ENCODE peak calls at places on chromosomes 6 and 20, in ten cellular contexts. T is epithelial cell of esophagus, Z is cardiac muscle cell, B is GM13976, U is OCI-LY7, C is psoas muscle, N is transverse colon, S is dorsolateral prefrontal cortex, P is endothelial cell of umbilical vein, X is stomach. L is an unnamed sample.

GRCh38 chr6:46098678-46099077 is 31.1 kb upstream of the ENPP4 start:
- DNase-seq in S (peak), T (no peak), B (no peak), U (no peak), X (peak), P (peak), Z (peak), C (peak), N (peak), L (no peak)

GRCh38 chr20:19992996-19993908 is 23.9 kb upstream of the NAA20 start:
- DNase-seq in X (no peak), N (no peak), S (no peak), Z (peak), T (peak), U (no peak), B (no peak), C (no peak), P (peak), L (no peak)

GRCh38 chr6:28980797-28981390 is 24.2 kb downstream of the ZNF311 start:
- DNase-seq in U (peak), S (peak), Z (peak), N (peak), P (peak), C (peak), X (no peak), T (peak), B (peak), L (peak)

GRCh38 chr6:18209539-18210197 is 54.4 kb downstream of the KDM1B start:
- DNase-seq in X (no peak), S (no peak), N (no peak), Z (no peak), P (no peak), C (no peak), T (no peak), U (no peak), B (no peak), L (no peak)

GRCh38 chr6:35622283-35622682 is 66.4 kb downstream of the FKBP5 start:
- DNase-seq in C (no peak), P (no peak), U (no peak), X (no peak), T (no peak), S (no peak), B (no peak), N (no peak), Z (no peak), L (no peak)

GRCh38 chr6:19692506-19693298 is 144.5 kb upstream of the ID4 start:
- DNase-seq in Z (no peak), N (no peak), T (no peak), S (no peak), P (no peak), U (no peak), B (no peak), X (no peak), C (no peak), L (no peak)

GRCh38 chr6:152124432-152125074 is 317.1 kb downstream of the ESR1 start:
- DNase-seq in T (peak), S (no peak), C (no peak), U (peak), B (peak), X (no peak), P (peak), N (no peak), Z (peak), L (peak)

GRCh38 chr20:1802385-1803215 is 92.6 kb upstream of the SIRPA start:
- DNase-seq in P (peak), N (peak), Z (peak), B (peak), T (peak), X (no peak), C (peak), U (peak), S (peak), L (peak)

GRCh38 chr6:134288538-134289203 is 29.2 kb downstream of the SGK1 start:
- DNase-seq in S (no peak), C (no peak), P (peak), B (peak), T (peak), Z (peak), X (no peak), U (no peak), N (no peak), L (peak)

GRCh38 chr6:55176958-55177357 is 2.6 kb downstream of the HCRTR2 start:
- DNase-seq in X (no peak), Z (peak), P (no peak), N (no peak), S (no peak), C (no peak), T (peak), B (no peak), U (no peak), L (no peak)

GRCh38 chr6:4299476-4299875 is 164.1 kb upstream of the ECI2 start:
- DNase-seq in X (no peak), N (no peak), Z (no peak), P (peak), C (no peak), U (no peak), T (peak), B (no peak), S (no peak), L (no peak)

GRCh38 chr20:23318347-23318746 is 32.2 kb upstream of the NXT1 start:
- DNase-seq in P (no peak), N (no peak), U (no peak), B (no peak), X (no peak), T (no peak), Z (no peak), S (no peak), C (no peak), L (no peak)

GRCh38 chr6:137013738-137014602 is 30.8 kb downstream of the IL20RA start:
- DNase-seq in U (peak), C (no peak), P (peak), S (no peak), B (no peak), T (peak), N (no peak), X (no peak), Z (peak), L (no peak)

GRCh38 chr6:168563656-168564055 is 122.7 kb downstream of the SMOC2 start:
- DNase-seq in U (no peak), T (no peak), C (no peak), S (no peak), N (no peak), X (no peak), B (no peak), Z (no peak), P (no peak), L (no peak)

GRCh38 chr6:119334535-119335264 is 14.9 kb downstream of the MAN1A1 start:
- DNase-seq in B (no peak), T (no peak), P (peak), S (no peak), Z (peak), U (no peak), C (no peak), X (no peak), N (no peak), L (no peak)

GRCh38 chr6:119333063-119333609 is 16.4 kb downstream of the MAN1A1 start:
- DNase-seq in C (no peak), S (no peak), X (no peak), U (no peak), Z (no peak), T (no peak), N (no peak), B (no peak), P (no peak), L (no peak)

GRCh38 chr6:119331676-119332286 is 17.8 kb downstream of the MAN1A1 start:
- DNase-seq in N (no peak), P (no peak), C (no peak), S (no peak), X (no peak), U (no peak), Z (no peak), B (no peak), T (no peak), L (no peak)

GRCh38 chr6:119330520-119330919 is 19.0 kb downstream of the MAN1A1 start:
- DNase-seq in Z (no peak), B (no peak), P (no peak), S (no peak), C (no peak), N (no peak), U (peak), T (no peak), X (no peak), L (no peak)

GRCh38 chr6:119333707-119334295 is 15.8 kb downstream of the MAN1A1 start:
- DNase-seq in C (no peak), Z (no peak), N (no peak), B (peak), U (peak), T (peak), X (no peak), P (no peak), S (no peak), L (no peak)
- TF ChIP-seq CTCF in C (no peak), Z (peak), N (peak), B (peak), U (peak), T (peak), X (no peak), P (peak), S (peak), L (no peak)

DNA sequence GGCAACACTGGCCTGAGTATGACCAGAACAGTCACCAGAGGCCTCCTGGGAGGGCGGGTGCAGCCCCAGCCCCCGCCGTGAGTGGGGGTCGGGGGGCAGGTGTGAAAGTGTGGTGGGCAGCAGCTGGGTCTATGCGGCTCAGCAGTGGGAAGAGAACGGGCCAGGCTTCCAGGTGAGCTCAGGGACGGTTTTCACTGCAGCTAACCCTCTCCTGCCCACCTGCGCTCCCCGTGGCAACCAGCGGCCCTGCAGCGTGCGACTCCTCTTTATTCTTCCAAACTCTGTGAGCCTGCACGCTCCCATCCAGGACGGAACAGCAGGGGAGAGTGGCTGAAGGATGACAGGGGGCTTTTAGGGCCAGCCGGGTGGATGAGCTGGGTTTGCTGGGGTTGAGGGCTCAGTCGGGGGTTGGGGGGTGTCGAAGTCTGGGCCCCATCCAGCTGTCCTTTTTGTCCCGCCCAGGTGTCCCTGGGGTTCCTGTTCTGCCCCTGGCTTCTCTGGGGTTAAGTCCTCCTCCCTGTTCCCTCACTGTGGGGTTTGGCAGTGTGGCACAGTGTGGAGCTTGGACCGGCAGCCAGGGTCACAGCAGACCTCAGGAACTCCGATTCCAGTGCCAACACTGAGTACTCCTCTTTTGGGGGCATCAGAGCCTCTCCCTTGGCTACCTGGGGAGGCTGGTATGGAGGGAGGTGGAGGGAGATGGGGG is 859 bp upstream of the BIRC7 start:
- DNase-seq in N (peak), T (peak), S (no peak), U (peak), X (peak), Z (peak), P (no peak), C (no peak), B (peak), L (peak)
- TF ChIP-seq CTCF in N (peak), T (peak), S (no peak), U (peak), X (no peak), Z (peak), P (peak), C (no peak), B (peak), L (peak)

GRCh38 chr6:131063028-131063763 is at the start of gene EPB41L2:
- DNase-seq in N (peak), Z (peak), B (peak), P (peak), C (peak), T (peak), S (peak), X (peak), U (peak), L (peak)
- TF ChIP-seq CTCF in N (peak), Z (no peak), B (no peak), P (peak), C (peak), T (peak), S (no peak), X (no peak), U (peak), L (no peak)

GRCh38 chr6:166443166-166443565 is 60.4 kb upstream of the MPC1 start:
- DNase-seq in U (no peak), T (no peak), C (no peak), P (no peak), X (peak), S (no peak), N (no peak), Z (no peak), B (no peak), L (no peak)

GRCh38 chr6:166440106-166440505 is 57.4 kb upstream of the MPC1 start:
- DNase-seq in N (no peak), P (no peak), C (no peak), Z (no peak), U (no peak), B (no peak), X (no peak), S (no peak), T (no peak), L (no peak)

GRCh38 chr6:166442131-166442530 is 59.4 kb upstream of the MPC1 start:
- DNase-seq in C (no peak), P (no peak), B (no peak), N (no peak), T (no peak), U (no peak), Z (no peak), X (peak), S (no peak), L (no peak)

GRCh38 chr6:166440729-166441128 is 58.0 kb upstream of the MPC1 start:
- DNase-seq in Z (no peak), P (no peak), B (no peak), T (no peak), C (no peak), S (no peak), U (no peak), X (no peak), N (no peak), L (no peak)

DNA sequence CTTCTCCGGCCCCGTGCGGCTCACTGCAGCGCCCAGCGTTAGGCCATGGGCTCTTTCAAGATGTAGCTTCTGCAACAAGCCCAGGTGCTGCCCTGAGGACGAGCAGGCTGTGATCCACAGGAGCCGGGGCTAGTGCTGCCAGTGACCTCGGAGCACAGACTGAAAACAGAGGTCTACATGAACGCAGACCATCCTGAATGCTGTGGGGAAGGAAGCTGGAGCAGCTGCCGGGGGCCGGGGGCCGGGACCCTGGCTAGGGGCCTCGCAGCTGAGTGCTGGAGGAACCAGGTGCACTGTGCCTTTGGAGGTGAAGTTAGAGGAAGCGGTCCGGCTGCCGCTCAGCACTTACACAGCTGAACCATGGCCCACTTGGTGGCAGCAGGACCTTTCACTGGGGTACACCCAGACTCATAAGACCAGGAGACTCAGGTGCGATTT is 58.9 kb upstream of the MPC1 start:
- DNase-seq in Z (no peak), N (no peak), B (no peak), P (no peak), U (peak), C (no peak), T (no peak), X (no peak), S (no peak), L (no peak)
- TF ChIP-seq CTCF in Z (no peak), N (no peak), B (no peak), P (no peak), U (peak), C (no peak), T (no peak), X (no peak), S (no peak), L (no peak)

GRCh38 chr6:133241088-133241900 is at the start of gene EYA4:
- DNase-seq in T (peak), Z (peak), S (no peak), U (no peak), X (no peak), P (no peak), N (no peak), B (peak), C (peak), L (no peak)
- TF ChIP-seq CTCF in T (no peak), Z (no peak), S (no peak), U (no peak), X (no peak), P (no peak), N (no peak), B (no peak), C (no peak), L (no peak)

L was measured in GM20000.